ENCODE peak calls at places on chromosomes 7 and 10, in ten cellular contexts. One of them, this sample, is unnamed.

GRCh38 chr10:117477961-117478670 is 64.4 kb upstream of the EMX2 start:
- DNase-seq in naive thymus-derived CD4-positive, alpha-beta T cell: no peak
- DNase-seq in CD8-positive, alpha-beta memory T cell: no peak
- DNase-seq in cardiac septum: no peak
- DNase-seq in CD8-positive, alpha-beta T cell: no peak
- DNase-seq in EH: peak; percentile 88
- DNase-seq in cardiac muscle cell: no peak
- DNase-seq in GM20000: no peak
- DNase-seq in sciatic nerve: no peak
- DNase-seq in CD4-positive, alpha-beta T cell: no peak
- DNase-seq in this sample: no peak

GRCh38 chr7:47600199-47601118 is 18.5 kb upstream of the TNS3 start:
- DNase-seq in CD4-positive, alpha-beta T cell: no peak
- DNase-seq in cardiac septum: no peak
- DNase-seq in GM20000: no peak
- DNase-seq in sciatic nerve: no peak
- DNase-seq in EH: peak; percentile 90
- DNase-seq in CD8-positive, alpha-beta T cell: no peak
- DNase-seq in naive thymus-derived CD4-positive, alpha-beta T cell: no peak
- DNase-seq in cardiac muscle cell: no peak
- DNase-seq in CD8-positive, alpha-beta memory T cell: no peak
- DNase-seq in this sample: no peak

GRCh38 chr7:155750255-155751125 is 61.8 kb downstream of the SHH start:
- DNase-seq in cardiac septum: no peak
- DNase-seq in sciatic nerve: no peak
- DNase-seq in cardiac muscle cell: no peak
- DNase-seq in CD8-positive, alpha-beta memory T cell: no peak
- DNase-seq in CD4-positive, alpha-beta T cell: no peak
- DNase-seq in EH: no peak
- DNase-seq in GM20000: no peak
- DNase-seq in CD8-positive, alpha-beta T cell: no peak
- DNase-seq in naive thymus-derived CD4-positive, alpha-beta T cell: no peak
- DNase-seq in this sample: no peak

GRCh38 chr10:114779803-114780609 is 41.6 kb upstream of the FHIP2A start:
- DNase-seq in GM20000: no peak
- DNase-seq in CD4-positive, alpha-beta T cell: no peak
- DNase-seq in cardiac muscle cell: no peak
- DNase-seq in sciatic nerve: no peak
- DNase-seq in CD8-positive, alpha-beta memory T cell: no peak
- DNase-seq in CD8-positive, alpha-beta T cell: no peak
- DNase-seq in cardiac septum: no peak
- DNase-seq in naive thymus-derived CD4-positive, alpha-beta T cell: no peak
- DNase-seq in EH: peak; percentile 94
- DNase-seq in this sample: no peak

GRCh38 chr7:152059311-152059710 is 33.8 kb downstream of the GALNT11 start:
- DNase-seq in EH: no peak
- DNase-seq in cardiac septum: no peak
- DNase-seq in GM20000: no peak
- DNase-seq in naive thymus-derived CD4-positive, alpha-beta T cell: no peak
- DNase-seq in CD4-positive, alpha-beta T cell: no peak
- DNase-seq in CD8-positive, alpha-beta T cell: no peak
- DNase-seq in CD8-positive, alpha-beta memory T cell: no peak
- DNase-seq in cardiac muscle cell: no peak
- DNase-seq in sciatic nerve: no peak
- DNase-seq in this sample: no peak

GRCh38 chr10:75739454-75740143 is 308.2 kb downstream of the LRMDA start:
- DNase-seq in naive thymus-derived CD4-positive, alpha-beta T cell: no peak
- DNase-seq in CD8-positive, alpha-beta memory T cell: no peak
- DNase-seq in EH: no peak
- DNase-seq in CD8-positive, alpha-beta T cell: no peak
- DNase-seq in sciatic nerve: no peak
- DNase-seq in cardiac septum: no peak
- DNase-seq in CD4-positive, alpha-beta T cell: no peak
- DNase-seq in cardiac muscle cell: no peak
- DNase-seq in GM20000: no peak
- DNase-seq in this sample: no peak

GRCh38 chr7:93889261-93889660 is 1.3 kb downstream of the TFPI2 start:
- DNase-seq in GM20000: no peak
- DNase-seq in cardiac muscle cell: no peak
- DNase-seq in CD8-positive, alpha-beta T cell: no peak
- DNase-seq in naive thymus-derived CD4-positive, alpha-beta T cell: no peak
- DNase-seq in CD8-positive, alpha-beta memory T cell: no peak
- DNase-seq in EH: peak; percentile 17
- DNase-seq in CD4-positive, alpha-beta T cell: no peak
- DNase-seq in cardiac septum: no peak
- DNase-seq in sciatic nerve: no peak
- DNase-seq in this sample: no peak

GRCh38 chr10:43210556-43210955 is 56.3 kb downstream of the RASGEF1A start:
- DNase-seq in CD4-positive, alpha-beta T cell: no peak
- DNase-seq in CD8-positive, alpha-beta T cell: no peak
- DNase-seq in CD8-positive, alpha-beta memory T cell: no peak
- DNase-seq in EH: no peak
- DNase-seq in cardiac muscle cell: no peak
- DNase-seq in cardiac septum: peak; percentile 72
- DNase-seq in sciatic nerve: peak; percentile 47
- DNase-seq in naive thymus-derived CD4-positive, alpha-beta T cell: no peak
- DNase-seq in GM20000: no peak
- DNase-seq in this sample: no peak

GRCh38 chr7:27167170-27167505 is 1.8 kb upstream of the HOXA9 start:
- DNase-seq in CD8-positive, alpha-beta memory T cell: no peak
- DNase-seq in CD4-positive, alpha-beta T cell: no peak
- DNase-seq in naive thymus-derived CD4-positive, alpha-beta T cell: no peak
- DNase-seq in EH: peak; percentile 93
- DNase-seq in sciatic nerve: peak; percentile 61
- DNase-seq in GM20000: no peak
- DNase-seq in cardiac septum: no peak
- DNase-seq in cardiac muscle cell: no peak
- DNase-seq in CD8-positive, alpha-beta T cell: no peak
- DNase-seq in this sample: no peak

GRCh38 chr7:129394982-129395906 is 39.0 kb upstream of the STRIP2 start:
- DNase-seq in EH: no peak
- DNase-seq in CD4-positive, alpha-beta T cell: no peak
- DNase-seq in cardiac septum: no peak
- DNase-seq in cardiac muscle cell: peak; percentile 24
- DNase-seq in GM20000: no peak
- DNase-seq in CD8-positive, alpha-beta memory T cell: no peak
- DNase-seq in naive thymus-derived CD4-positive, alpha-beta T cell: no peak
- DNase-seq in sciatic nerve: no peak
- DNase-seq in CD8-positive, alpha-beta T cell: no peak
- DNase-seq in this sample: no peak

This sample was measured in T-helper 22 cell.